ENCODE peak calls at places on chromosomes 2 and 18, in four cellular contexts. Y is mucosa of descending colon, G is substantia nigra, H is NCI-H1105 treated with DMSO at 0.1 percent for 48 hours. F is an unnamed sample.

GRCh38 chr18:47420130-47420529 is 168.7 kb upstream of the SKOR2 start:
- DNase-seq in Y (no peak), G (no peak), H (no peak), F (no peak)

GRCh38 chr2:127608061-127609011 is 37.6 kb upstream of the GPR17 start:
- DNase-seq in Y (no peak), G (no peak), H (no peak), F (no peak)

GRCh38 chr2:208280933-208281332 is 14.9 kb downstream of the PIKFYVE start:
- DNase-seq in Y (no peak), G (no peak), H (no peak), F (no peak)

GRCh38 chr2:195212586-195212985 is 444.4 kb upstream of the SLC39A10 start:
- DNase-seq in Y (no peak), G (no peak), H (no peak), F (no peak)

GRCh38 chr2:159124441-159124911 is 156.0 kb downstream of the TANC1 start:
- DNase-seq in Y (peak; percentile 60), G (no peak), H (no peak), F (peak; percentile 32)

GRCh38 chr2:12046641-12047040 is 300.2 kb downstream of the LPIN1 start:
- DNase-seq in Y (no peak), G (no peak), H (no peak), F (no peak)

GRCh38 chr18:8107426-8107825 is 501.8 kb upstream of the RAB12 start:
- DNase-seq in Y (no peak), G (no peak), H (no peak), F (no peak)

GRCh38 chr18:47893939-47894699 is 36.3 kb downstream of the SMAD2 start:
- DNase-seq in Y (no peak), G (no peak), H (no peak), F (no peak)

GRCh38 chr18:6747646-6748045 is 18.1 kb downstream of the ARHGAP28 start:
- DNase-seq in Y (no peak), G (no peak), H (no peak), F (peak; percentile 11)

GRCh38 chr18:56650056-56650455 is 1.1 kb upstream of the WDR7 start:
- DNase-seq in Y (no peak), G (no peak), H (no peak), F (no peak)

GRCh38 chr2:217799553-217800432 is 203.0 kb downstream of the TNS1 start:
- DNase-seq in Y (no peak), G (no peak), H (no peak), F (peak; percentile 22)

GRCh38 chr18:64893349-64893748 is 744.5 kb upstream of the LINC00305 start:
- DNase-seq in Y (no peak), G (no peak), H (no peak), F (no peak)

GRCh38 chr2:171447675-171448074 is 13.6 kb downstream of the DCAF17 start:
- DNase-seq in Y (no peak), G (no peak), H (no peak), F (no peak)

GRCh38 chr18:50038448-50038847 is 156.5 kb downstream of the MYO5B start:
- DNase-seq in Y (no peak), G (no peak), H (no peak), F (no peak)

GRCh38 chr2:18266188-18266587 is 294.3 kb downstream of the RDH14 start:
- DNase-seq in Y (no peak), G (no peak), H (no peak), F (no peak)

GRCh38 chr2:37856101-37856751 is 68.9 kb upstream of the RMDN2 start:
- DNase-seq in Y (no peak), G (no peak), H (no peak), F (no peak)